ENCODE peak calls at places on chromosome 14, in nine cellular contexts. One of them, this sample, is unnamed. For H3K36me3, the result is how much of the 10 kb centered on the place peaks cover.

GRCh38 chr14:104086661-104087461 is 1.4 kb downstream of the ASPG start:
- DNase-seq in lung: no peak
- DNase-seq in fibroblast of lung: no peak
- DNase-seq in Peyer's patch: no peak
- DNase-seq in BE2C: peak
- DNase-seq in Karpas-422: no peak
- DNase-seq in naive thymus-derived CD4-positive, alpha-beta T cell: no peak
- DNase-seq in tibial nerve: no peak
- DNase-seq in CD8-positive, alpha-beta T cell: no peak
- DNase-seq in this sample: peak

GRCh38 chr14:68580096-68580640 is 212.7 kb downstream of the ZFP36L1 start:
- DNase-seq in Peyer's patch: no peak
- DNase-seq in Karpas-422: no peak
- DNase-seq in fibroblast of lung: no peak
- DNase-seq in tibial nerve: no peak
- DNase-seq in CD8-positive, alpha-beta T cell: no peak
- DNase-seq in BE2C: no peak
- DNase-seq in naive thymus-derived CD4-positive, alpha-beta T cell: no peak
- DNase-seq in lung: no peak
- DNase-seq in this sample: no peak

GRCh38 chr14:50619569-50620141 is 48.5 kb downstream of the SAV1 start:
- DNase-seq in fibroblast of lung: peak
- DNase-seq in BE2C: no peak
- DNase-seq in naive thymus-derived CD4-positive, alpha-beta T cell: peak
- DNase-seq in CD8-positive, alpha-beta T cell: no peak
- DNase-seq in tibial nerve: no peak
- DNase-seq in Peyer's patch: no peak
- DNase-seq in lung: no peak
- DNase-seq in Karpas-422: peak
- DNase-seq in this sample: peak

GRCh38 chr14:38693423-38693822 is 409.6 kb downstream of the SEC23A start:
- DNase-seq in lung: no peak
- DNase-seq in CD8-positive, alpha-beta T cell: no peak
- DNase-seq in BE2C: no peak
- DNase-seq in naive thymus-derived CD4-positive, alpha-beta T cell: no peak
- DNase-seq in fibroblast of lung: no peak
- DNase-seq in Peyer's patch: no peak
- DNase-seq in Karpas-422: peak
- DNase-seq in tibial nerve: no peak
- DNase-seq in this sample: no peak

GRCh38 chr14:55454264-55455151 is 14.1 kb upstream of the TBPL2 start:
- DNase-seq in Karpas-422: no peak
- DNase-seq in Peyer's patch: peak
- DNase-seq in BE2C: peak
- DNase-seq in lung: no peak
- DNase-seq in CD8-positive, alpha-beta T cell: no peak
- DNase-seq in tibial nerve: peak
- DNase-seq in fibroblast of lung: peak
- DNase-seq in naive thymus-derived CD4-positive, alpha-beta T cell: no peak
- DNase-seq in this sample: peak

GRCh38 chr14:56463491-56463890 is 116.1 kb upstream of the TMEM260 start:
- DNase-seq in lung: no peak
- DNase-seq in CD8-positive, alpha-beta T cell: no peak
- DNase-seq in tibial nerve: no peak
- DNase-seq in fibroblast of lung: no peak
- DNase-seq in BE2C: no peak
- DNase-seq in naive thymus-derived CD4-positive, alpha-beta T cell: no peak
- DNase-seq in Karpas-422: no peak
- DNase-seq in Peyer's patch: no peak
- DNase-seq in this sample: no peak

GRCh38 chr14:67166450-67166853 is 22.8 kb upstream of the GARIN2 start:
- DNase-seq in Peyer's patch: no peak
- DNase-seq in BE2C: peak
- DNase-seq in lung: no peak
- DNase-seq in tibial nerve: peak
- DNase-seq in CD8-positive, alpha-beta T cell: peak
- DNase-seq in Karpas-422: peak
- DNase-seq in fibroblast of lung: peak
- DNase-seq in naive thymus-derived CD4-positive, alpha-beta T cell: peak
- DNase-seq in this sample: peak

GRCh38 chr14:50335389-50335788 is 23.3 kb downstream of the DMAC2L start:
- DNase-seq in tibial nerve: peak
- DNase-seq in naive thymus-derived CD4-positive, alpha-beta T cell: no peak
- DNase-seq in Peyer's patch: no peak
- DNase-seq in CD8-positive, alpha-beta T cell: no peak
- DNase-seq in fibroblast of lung: peak
- DNase-seq in BE2C: peak
- DNase-seq in lung: no peak
- DNase-seq in Karpas-422: no peak
- DNase-seq in this sample: peak

GRCh38 chr14:28101992-28102391 is 664.6 kb upstream of the FOXG1 start:
- DNase-seq in BE2C: peak
- DNase-seq in CD8-positive, alpha-beta T cell: no peak
- DNase-seq in tibial nerve: no peak
- DNase-seq in fibroblast of lung: peak
- DNase-seq in Peyer's patch: no peak
- DNase-seq in lung: no peak
- DNase-seq in Karpas-422: no peak
- DNase-seq in naive thymus-derived CD4-positive, alpha-beta T cell: no peak
- DNase-seq in this sample: no peak

GRCh38 chr14:68514611-68515194 is 278.2 kb downstream of the ZFP36L1 start:
- DNase-seq in BE2C: no peak
- DNase-seq in CD8-positive, alpha-beta T cell: no peak
- DNase-seq in naive thymus-derived CD4-positive, alpha-beta T cell: no peak
- DNase-seq in tibial nerve: no peak
- DNase-seq in lung: no peak
- DNase-seq in Peyer's patch: no peak
- DNase-seq in Karpas-422: no peak
- DNase-seq in fibroblast of lung: no peak
- DNase-seq in this sample: no peak

GRCh38 chr14:95500201-95500681 is 16.2 kb downstream of the SYNE3 start:
- DNase-seq in Karpas-422: no peak
- DNase-seq in BE2C: no peak
- DNase-seq in naive thymus-derived CD4-positive, alpha-beta T cell: no peak
- DNase-seq in tibial nerve: no peak
- DNase-seq in Peyer's patch: peak
- DNase-seq in CD8-positive, alpha-beta T cell: no peak
- DNase-seq in fibroblast of lung: no peak
- DNase-seq in lung: no peak
- DNase-seq in this sample: no peak

GRCh38 chr14:88729159-88729558 is 63.6 kb downstream of the EML5 start:
- DNase-seq in CD8-positive, alpha-beta T cell: no peak
- DNase-seq in fibroblast of lung: no peak
- DNase-seq in lung: no peak
- DNase-seq in tibial nerve: no peak
- DNase-seq in Peyer's patch: no peak
- DNase-seq in Karpas-422: no peak
- DNase-seq in BE2C: no peak
- DNase-seq in naive thymus-derived CD4-positive, alpha-beta T cell: no peak
- DNase-seq in this sample: no peak

GRCh38 chr14:61472025-61472672 is 150.8 kb downstream of the PRKCH start:
- DNase-seq in tibial nerve: no peak
- DNase-seq in Karpas-422: no peak
- DNase-seq in lung: peak
- DNase-seq in fibroblast of lung: peak
- DNase-seq in Peyer's patch: no peak
- DNase-seq in CD8-positive, alpha-beta T cell: peak
- DNase-seq in naive thymus-derived CD4-positive, alpha-beta T cell: peak
- DNase-seq in BE2C: peak
- DNase-seq in this sample: peak

GRCh38 chr14:47278233-47278842 is 397.1 kb downstream of the MDGA2 start:
- DNase-seq in CD8-positive, alpha-beta T cell: peak
- DNase-seq in lung: peak
- DNase-seq in BE2C: peak
- DNase-seq in Peyer's patch: peak
- DNase-seq in naive thymus-derived CD4-positive, alpha-beta T cell: peak
- DNase-seq in Karpas-422: peak
- DNase-seq in tibial nerve: peak
- DNase-seq in fibroblast of lung: peak
- DNase-seq in this sample: peak

GRCh38 chr14:78227466-78228077 is 57.4 kb downstream of the NRXN3 start:
- DNase-seq in lung: no peak
- DNase-seq in Peyer's patch: no peak
- DNase-seq in tibial nerve: no peak
- DNase-seq in Karpas-422: no peak
- DNase-seq in fibroblast of lung: no peak
- DNase-seq in naive thymus-derived CD4-positive, alpha-beta T cell: no peak
- DNase-seq in CD8-positive, alpha-beta T cell: no peak
- DNase-seq in BE2C: no peak
- DNase-seq in this sample: no peak

GRCh38 chr14:36866867-36867266 is 205.2 kb downstream of the PAX9 start:
- DNase-seq in naive thymus-derived CD4-positive, alpha-beta T cell: no peak
- DNase-seq in tibial nerve: no peak
- DNase-seq in Karpas-422: peak
- DNase-seq in Peyer's patch: no peak
- DNase-seq in fibroblast of lung: no peak
- DNase-seq in CD8-positive, alpha-beta T cell: no peak
- DNase-seq in lung: no peak
- DNase-seq in BE2C: no peak
- DNase-seq in this sample: no peak

GRCh38 chr14:37363661-37364060 is 165.9 kb downstream of the MIPOL1 start:
- DNase-seq in Peyer's patch: no peak
- DNase-seq in lung: no peak
- DNase-seq in CD8-positive, alpha-beta T cell: no peak
- DNase-seq in fibroblast of lung: no peak
- DNase-seq in BE2C: no peak
- DNase-seq in tibial nerve: no peak
- DNase-seq in Karpas-422: no peak
- DNase-seq in naive thymus-derived CD4-positive, alpha-beta T cell: no peak
- DNase-seq in this sample: no peak

GRCh38 chr14:90168425-90169105 is 87.8 kb upstream of the PSMC1 start:
- DNase-seq in Peyer's patch: no peak
- DNase-seq in CD8-positive, alpha-beta T cell: no peak
- DNase-seq in lung: no peak
- DNase-seq in Karpas-422: no peak
- DNase-seq in BE2C: no peak
- DNase-seq in tibial nerve: no peak
- DNase-seq in fibroblast of lung: peak
- DNase-seq in naive thymus-derived CD4-positive, alpha-beta T cell: no peak
- DNase-seq in this sample: no peak

GRCh38 chr14:103854822-103855733 is 7.7 kb upstream of the PPP1R13B start:
- DNase-seq in fibroblast of lung: no peak
- DNase-seq in naive thymus-derived CD4-positive, alpha-beta T cell: no peak
- DNase-seq in CD8-positive, alpha-beta T cell: no peak
- DNase-seq in Peyer's patch: peak
- DNase-seq in lung: peak
- DNase-seq in BE2C: peak
- DNase-seq in tibial nerve: no peak
- DNase-seq in Karpas-422: no peak
- DNase-seq in this sample: peak

DNA sequence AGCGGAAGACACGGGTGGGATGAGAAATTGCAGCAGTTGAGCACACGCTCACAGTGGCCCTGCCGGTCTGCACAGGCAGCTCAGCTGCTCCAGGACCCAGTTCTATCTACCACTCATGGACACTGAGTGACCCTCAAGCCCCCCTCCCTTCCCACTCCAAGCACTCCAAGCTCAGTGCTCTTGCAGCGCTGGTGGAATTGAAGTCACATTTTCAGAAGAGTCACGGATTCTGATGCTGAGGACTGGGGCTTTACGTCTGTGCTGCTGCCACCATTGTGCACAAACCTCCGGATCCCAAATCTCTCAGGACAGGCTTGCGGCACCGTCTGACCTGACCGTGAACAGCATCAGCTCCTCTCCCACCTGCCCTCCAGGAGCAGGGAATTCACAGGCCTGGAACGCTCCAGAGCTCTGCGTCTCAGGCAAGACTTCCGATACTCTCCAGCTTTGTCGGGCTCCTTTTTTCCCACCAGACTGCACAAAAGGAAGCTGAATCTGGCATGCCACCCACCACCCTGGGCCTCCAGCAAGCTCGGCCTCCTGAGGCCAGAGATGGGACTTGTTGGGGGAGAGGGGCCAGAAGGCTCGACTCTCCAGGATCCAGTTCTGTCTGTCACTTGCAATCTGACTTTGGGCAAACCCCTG is 213.1 kb upstream of the RTL1 start:
- DNase-seq in Peyer's patch: no peak
- DNase-seq in naive thymus-derived CD4-positive, alpha-beta T cell: no peak
- DNase-seq in CD8-positive, alpha-beta T cell: no peak
- DNase-seq in tibial nerve: peak
- DNase-seq in fibroblast of lung: no peak
- DNase-seq in lung: peak
- DNase-seq in BE2C: no peak
- DNase-seq in Karpas-422: no peak
- DNase-seq in this sample: no peak
- H3K36me3 ChIP-seq in Peyer's patch: under half
- H3K36me3 ChIP-seq in naive thymus-derived CD4-positive, alpha-beta T cell: under half
- H3K36me3 ChIP-seq in CD8-positive, alpha-beta T cell: under half
- H3K36me3 ChIP-seq in tibial nerve: under half
- H3K36me3 ChIP-seq in fibroblast of lung: under half
- H3K36me3 ChIP-seq in lung: under half
- H3K36me3 ChIP-seq in BE2C: under half
- H3K36me3 ChIP-seq in Karpas-422: under half
- H3K36me3 ChIP-seq in this sample: under half

GRCh38 chr14:59492419-59492818 is 8.1 kb downstream of the JKAMP start:
- DNase-seq in Peyer's patch: no peak
- DNase-seq in tibial nerve: no peak
- DNase-seq in fibroblast of lung: no peak
- DNase-seq in lung: no peak
- DNase-seq in Karpas-422: no peak
- DNase-seq in CD8-positive, alpha-beta T cell: no peak
- DNase-seq in BE2C: no peak
- DNase-seq in naive thymus-derived CD4-positive, alpha-beta T cell: no peak
- DNase-seq in this sample: no peak
- H3K36me3 ChIP-seq in Peyer's patch: under half
- H3K36me3 ChIP-seq in tibial nerve: under half
- H3K36me3 ChIP-seq in fibroblast of lung: under half
- H3K36me3 ChIP-seq in lung: under half
- H3K36me3 ChIP-seq in Karpas-422: half or more
- H3K36me3 ChIP-seq in CD8-positive, alpha-beta T cell: under half
- H3K36me3 ChIP-seq in BE2C: half or more
- H3K36me3 ChIP-seq in naive thymus-derived CD4-positive, alpha-beta T cell: under half
- H3K36me3 ChIP-seq in this sample: under half

DNA sequence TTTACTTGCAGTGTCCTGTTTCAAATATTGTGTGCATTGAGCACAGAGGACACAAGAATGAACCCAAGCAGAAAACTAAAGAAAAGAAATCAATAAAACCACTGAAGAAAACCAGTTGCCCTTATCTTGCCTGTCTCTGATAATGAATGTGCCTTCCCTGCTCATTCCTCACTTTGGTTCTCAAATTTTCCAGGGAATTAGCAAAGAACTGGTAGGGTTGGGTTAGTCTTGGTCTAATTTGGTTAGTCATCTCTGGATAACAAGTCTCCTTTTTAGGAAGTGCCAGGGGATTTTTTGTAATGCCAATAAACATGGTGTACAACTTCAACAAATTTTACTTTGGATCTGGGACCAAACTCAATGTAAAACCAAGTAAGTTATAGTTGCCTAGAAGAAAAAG is 65.7 kb downstream of the DAD1 start:
- DNase-seq in fibroblast of lung: peak
- DNase-seq in naive thymus-derived CD4-positive, alpha-beta T cell: no peak
- DNase-seq in tibial nerve: no peak
- DNase-seq in lung: no peak
- DNase-seq in CD8-positive, alpha-beta T cell: no peak
- DNase-seq in Karpas-422: no peak
- DNase-seq in BE2C: no peak
- DNase-seq in Peyer's patch: no peak
- DNase-seq in this sample: no peak
- H3K36me3 ChIP-seq in fibroblast of lung: under half
- H3K36me3 ChIP-seq in naive thymus-derived CD4-positive, alpha-beta T cell: under half
- H3K36me3 ChIP-seq in tibial nerve: under half
- H3K36me3 ChIP-seq in lung: under half
- H3K36me3 ChIP-seq in CD8-positive, alpha-beta T cell: under half
- H3K36me3 ChIP-seq in Karpas-422: under half
- H3K36me3 ChIP-seq in BE2C: under half
- H3K36me3 ChIP-seq in Peyer's patch: under half
- H3K36me3 ChIP-seq in this sample: under half

GRCh38 chr14:64715146-64715627 is 11.0 kb downstream of the PLEKHG3 start:
- DNase-seq in Karpas-422: no peak
- DNase-seq in BE2C: peak
- DNase-seq in naive thymus-derived CD4-positive, alpha-beta T cell: no peak
- DNase-seq in CD8-positive, alpha-beta T cell: no peak
- DNase-seq in fibroblast of lung: no peak
- DNase-seq in tibial nerve: no peak
- DNase-seq in lung: no peak
- DNase-seq in Peyer's patch: no peak
- DNase-seq in this sample: no peak
- H3K36me3 ChIP-seq in Karpas-422: under half
- H3K36me3 ChIP-seq in BE2C: under half
- H3K36me3 ChIP-seq in naive thymus-derived CD4-positive, alpha-beta T cell: under half
- H3K36me3 ChIP-seq in CD8-positive, alpha-beta T cell: under half
- H3K36me3 ChIP-seq in fibroblast of lung: under half
- H3K36me3 ChIP-seq in tibial nerve: under half
- H3K36me3 ChIP-seq in lung: under half
- H3K36me3 ChIP-seq in Peyer's patch: under half
- H3K36me3 ChIP-seq in this sample: under half

This sample was measured in hepatocyte.